ENCODE peak calls at places on chromosomes 12 and 14, in four cellular contexts. V, K, S and L are unnamed samples.

GRCh38 chr12:127294651-127295205 is 972.2 kb upstream of the TMEM132C start:
- DNase-seq in K (no peak), S (no peak), V (no peak), L (no peak)

GRCh38 chr12:116878567-116879508 is 2.4 kb downstream of the HRK start:
- DNase-seq in K (no peak), S (peak; percentile 71), V (no peak), L (no peak)

GRCh38 chr12:114933428-114934160 is 249.6 kb upstream of the TBX3 start:
- DNase-seq in V (no peak), S (no peak), K (peak; percentile 73), L (no peak)

GRCh38 chr14:87960013-87960787 is 32.8 kb downstream of the GALC start:
- DNase-seq in K (no peak), V (no peak), S (no peak), L (no peak)

GRCh38 chr14:74792249-74793039 is 29.3 kb downstream of the YLPM1 start:
- DNase-seq in K (no peak), V (no peak), S (no peak), L (no peak)

GRCh38 chr12:101792046-101792931 is 38.5 kb downstream of the GNPTAB start:
- DNase-seq in K (no peak), S (no peak), V (no peak), L (no peak)

GRCh38 chr12:32794281-32794680 is 38.6 kb upstream of the YARS2 start:
- DNase-seq in S (no peak), V (no peak), K (no peak), L (no peak)

GRCh38 chr12:113345318-113345717 is 10.4 kb upstream of the SLC8B1 start:
- DNase-seq in V (no peak), K (no peak), S (no peak), L (no peak)

GRCh38 chr12:31687101-31687527 is 27.6 kb downstream of the ETFBKMT start:
- DNase-seq in K (no peak), S (no peak), V (no peak), L (peak; percentile 74)

GRCh38 chr12:92272301-92272964 is 126.8 kb upstream of the BTG1 start:
- DNase-seq in K (no peak), V (no peak), S (no peak), L (no peak)

GRCh38 chr12:122851820-122852219 is 16.6 kb downstream of the HIP1R start:
- DNase-seq in S (no peak), K (no peak), V (no peak), L (no peak)

GRCh38 chr14:94750371-94750770 is 19.5 kb downstream of the GSC start:
- DNase-seq in K (no peak), S (no peak), V (no peak), L (peak; percentile 66)

GRCh38 chr12:124497658-124498057 is 69.8 kb downstream of the NCOR2 start:
- DNase-seq in K (no peak), V (no peak), S (no peak), L (peak; percentile 75)

GRCh38 chr12:88393017-88393767 is 187.1 kb downstream of the KITLG start:
- DNase-seq in K (peak; percentile 27), S (no peak), V (no peak), L (no peak)

GRCh38 chr14:21822109-21822508 is 148.5 kb upstream of the OR4E1 start:
- DNase-seq in S (no peak), K (no peak), V (no peak), L (no peak)

GRCh38 chr14:94770251-94770749 is 387 bp upstream of the GSC start:
- DNase-seq in K (no peak), V (no peak), S (peak; percentile 53), L (peak; percentile 25)

GRCh38 chr14:56648508-56649301 is 69.1 kb downstream of the TMEM260 start:
- DNase-seq in V (no peak), S (no peak), K (no peak), L (no peak)

GRCh38 chr12:1595026-1595561 is 713 bp upstream of the FBXL14 start:
- DNase-seq in V (no peak), K (no peak), S (no peak), L (no peak)

GRCh38 chr14:93332032-93332852 is 594 bp downstream of the BTBD7 start:
- DNase-seq in S (peak; percentile 80), K (no peak), V (no peak), L (peak; percentile 93)

GRCh38 chr12:13127476-13127875 is 24.0 kb upstream of the GSG1 start:
- DNase-seq in K (no peak), V (no peak), S (no peak), L (no peak)

GRCh38 chr14:73240816-73241480 is 3.6 kb downstream of the PAPLN start:
- DNase-seq in S (peak; percentile 27), V (no peak), K (no peak), L (peak; percentile 79)

GRCh38 chr14:83706555-83706954 is 1823.4 kb upstream of the FLRT2 start:
- DNase-seq in V (no peak), K (no peak), S (peak; percentile 61), L (no peak)

GRCh38 chr12:4781212-4781611 is 61.0 kb downstream of the GALNT8 start:
- DNase-seq in K (no peak), S (no peak), V (no peak), L (no peak)

GRCh38 chr14:70821916-70822705 is 12.8 kb upstream of the MAP3K9 start:
- DNase-seq in K (no peak), V (no peak), S (peak; percentile 82), L (peak; percentile 89)

GRCh38 chr12:54631988-54632728 is 2.5 kb downstream of the LACRT start:
- DNase-seq in K (no peak), V (no peak), S (peak; percentile 50), L (no peak)

GRCh38 chr12:4145990-4146859 is 127.3 kb upstream of the CCND2 start:
- DNase-seq in V (no peak), S (no peak), K (no peak), L (no peak)

GRCh38 chr14:60964901-60965300 is 16.0 kb downstream of the TRMT5 start:
- DNase-seq in S (no peak), V (no peak), K (no peak), L (no peak)

GRCh38 chr14:60721331-60722162 is 2.6 kb downstream of the SIX4 start:
- DNase-seq in K (peak; percentile 54), S (peak; percentile 78), V (no peak), L (peak; percentile 79)

GRCh38 chr14:75783602-75784313 is 122.7 kb downstream of the TTLL5 start:
- DNase-seq in S (no peak), K (no peak), V (no peak), L (no peak)

GRCh38 chr12:57718641-57719528 is 19.7 kb downstream of the AGAP2 start:
- DNase-seq in K (no peak), S (peak; percentile 4), V (peak; percentile 2), L (no peak)

GRCh38 chr12:130186631-130187269 is 24.5 kb downstream of the FZD10 start:
- DNase-seq in K (no peak), S (no peak), V (no peak), L (no peak)

GRCh38 chr14:58428011-58428807 is 690 bp downstream of the KIAA0586 start:
- DNase-seq in S (no peak), V (no peak), K (peak; percentile 33), L (no peak)

GRCh38 chr12:6370994-6371754 is 4.2 kb downstream of the SCNN1A start:
- DNase-seq in S (peak; percentile 77), K (peak; percentile 95), V (no peak), L (peak; percentile 48)
- TF ChIP-seq POLR2AphosphoS5 in S (peak; percentile 79), K (peak; percentile 66), V (no peak), L (no peak)

DNA sequence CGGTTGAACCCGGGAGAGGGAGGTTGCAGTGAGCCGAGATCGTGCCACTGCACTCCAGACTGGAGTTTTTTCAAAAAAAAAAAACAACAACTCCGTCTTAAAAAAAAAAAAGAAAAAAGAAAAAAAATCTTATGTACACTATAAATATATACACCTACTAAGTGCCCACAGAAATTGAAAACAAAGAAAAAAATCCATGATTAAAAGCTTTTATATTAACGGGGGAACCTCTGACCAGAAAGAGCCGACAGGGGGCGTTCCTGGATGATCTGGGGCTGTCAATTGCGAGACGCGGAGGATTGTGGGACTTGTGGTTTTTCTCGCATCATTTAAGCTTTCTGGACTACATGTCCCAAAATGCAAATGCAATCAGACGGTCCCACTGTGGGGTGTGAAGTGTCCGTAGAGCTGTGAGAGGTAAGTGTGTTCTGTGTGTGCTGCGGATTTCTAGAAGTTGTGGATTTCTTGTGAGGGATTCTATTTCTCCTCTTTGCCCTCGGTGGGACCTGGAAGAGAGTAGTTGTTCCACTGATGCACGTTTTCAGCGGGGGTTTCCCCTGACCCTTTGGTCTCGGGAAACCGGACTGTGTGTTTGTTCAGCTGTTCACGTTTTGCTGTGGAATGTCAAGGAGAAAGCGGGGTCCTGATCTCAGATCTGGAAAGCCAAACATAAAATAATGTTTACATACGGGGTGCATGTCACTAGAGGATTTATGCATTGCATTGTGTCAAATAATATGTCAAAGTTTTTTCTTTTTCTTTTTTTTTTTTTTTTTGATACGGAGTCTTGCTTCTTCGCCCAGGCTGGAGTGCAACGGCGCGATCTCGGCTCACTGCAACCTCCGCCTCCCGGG is at the start of gene SIRT4:
- DNase-seq in K (peak; percentile 91), V (peak; percentile 85), S (peak; percentile 87), L (peak; percentile 93)
- TF ChIP-seq POLR2AphosphoS5 in K (peak; percentile 77), V (peak; percentile 32), S (no peak), L (no peak)

GRCh38 chr12:110203546-110203945 is 77.5 kb upstream of the ATP2A2 start:
- DNase-seq in K (no peak), S (no peak), V (no peak), L (no peak)
- TF ChIP-seq POLR2AphosphoS5 in K (no peak), S (no peak), V (no peak), L (no peak)

GRCh38 chr14:105090493-105091334 is 25.5 kb upstream of the GPR132 start:
- DNase-seq in K (peak; percentile 71), S (peak; percentile 98), V (peak; percentile 78), L (peak; percentile 97)
- TF ChIP-seq POLR2AphosphoS5 in K (peak; percentile 26), S (no peak), V (no peak), L (peak; percentile 51)

GRCh38 chr14:102500190-102500661 is 9.3 kb downstream of the ANKRD9 start:
- DNase-seq in K (no peak), S (no peak), V (peak; percentile 74), L (no peak)

GRCh38 chr14:102503576-102504224 is 5.9 kb downstream of the ANKRD9 start:
- DNase-seq in S (no peak), K (no peak), V (no peak), L (no peak)

GRCh38 chr14:102502571-102502970 is 7.0 kb downstream of the ANKRD9 start:
- DNase-seq in S (no peak), K (no peak), V (no peak), L (no peak)

GRCh38 chr14:102500724-102501123 is 8.9 kb downstream of the ANKRD9 start:
- DNase-seq in S (no peak), K (no peak), V (no peak), L (no peak)

DNA sequence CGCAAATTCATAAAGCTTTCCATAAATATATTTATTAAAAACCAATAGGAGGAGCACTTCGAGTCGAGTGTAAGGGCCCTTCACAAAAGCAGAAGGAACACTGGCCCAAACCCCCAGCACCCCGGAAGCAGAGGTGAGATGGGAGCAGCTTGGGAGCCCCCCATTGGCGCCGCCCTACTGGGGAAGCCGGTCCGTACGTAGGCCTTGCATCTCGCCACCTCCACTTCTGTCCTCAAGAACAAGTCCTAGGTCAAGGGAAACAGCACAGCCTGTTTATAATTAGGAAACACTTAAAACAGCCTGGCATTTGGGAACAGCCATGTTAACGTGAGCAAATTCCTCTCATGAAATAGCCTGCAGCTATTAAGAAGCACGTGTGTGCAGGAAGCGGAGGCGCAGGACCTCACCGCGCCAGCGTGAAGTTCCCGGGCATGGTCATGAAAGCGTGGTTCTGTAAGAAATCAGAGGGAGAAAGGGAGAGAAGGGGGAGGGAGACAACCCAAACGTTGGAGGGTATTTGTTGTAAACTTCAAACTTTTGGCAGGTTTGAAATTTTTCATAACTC is 7.7 kb downstream of the ANKRD9 start:
- DNase-seq in K (no peak), S (peak; percentile 75), V (no peak), L (no peak)
- TF ChIP-seq POLR2AphosphoS5 in K (no peak), S (no peak), V (no peak), L (no peak)

GRCh38 chr14:23469906-23470403 is 452 bp downstream of the NGDN start:
- DNase-seq in V (no peak), K (no peak), S (no peak), L (no peak)
- TF ChIP-seq POLR2AphosphoS5 in V (no peak), K (no peak), S (no peak), L (no peak)